ENCODE peak calls at places on chromosome 15, in seven cellular contexts. R is H1, C is HCT116, O is Panc1, X is HepG2, F is K562, P is GM12878. U is an unnamed sample.

GRCh38 chr15:35040339-35041255 is 44.5 kb downstream of the NANOGP8 start:
- DNase-seq in R (no peak), O (no peak), F (no peak), P (no peak), X (no peak), C (no peak), U (peak; percentile 17)

GRCh38 chr15:61479601-61480000 is 250.5 kb upstream of the RORA start:
- DNase-seq in O (no peak), R (no peak), F (no peak), X (no peak), C (no peak), P (no peak), U (no peak)

GRCh38 chr15:57542505-57542817 is 49.2 kb upstream of the MYZAP start:
- DNase-seq in P (no peak), X (no peak), F (no peak), O (no peak), C (no peak), R (no peak), U (no peak)

GRCh38 chr15:69489101-69489571 is 36.5 kb downstream of the RPLP1 start:
- DNase-seq in F (no peak), C (no peak), R (no peak), P (no peak), X (no peak), O (no peak), U (no peak)

GRCh38 chr15:64461577-64462162 is 1.3 kb downstream of the ZNF609 start:
- DNase-seq in O (no peak), F (peak; percentile 93), X (peak; percentile 6), R (no peak), C (no peak), P (no peak), U (peak; percentile 49)

GRCh38 chr15:96332854-96333193 is 2.3 kb downstream of the NR2F2 start:
- DNase-seq in R (no peak), X (no peak), F (no peak), C (no peak), O (no peak), P (no peak), U (no peak)

GRCh38 chr15:75065467-75065850 is 42.1 kb downstream of the PPCDC start:
- DNase-seq in P (no peak), F (peak; percentile 39), C (no peak), R (no peak), X (peak; percentile 85), O (no peak), U (no peak)

GRCh38 chr15:59701880-59702279 is 12.8 kb upstream of the BNIP2 start:
- DNase-seq in X (no peak), C (no peak), P (no peak), R (no peak), O (no peak), F (no peak), U (no peak)

GRCh38 chr15:40999190-40999589 is 45.9 kb downstream of the CHAC1 start:
- DNase-seq in F (no peak), P (no peak), R (no peak), C (no peak), O (peak; percentile 90), X (no peak), U (no peak)
- TF ChIP-seq SIN3A in F (no peak), P (no peak), R (no peak), C (no peak), O (no peak), X (no peak), U (no peak)

GRCh38 chr15:43521419-43521818 is 4.0 kb downstream of the MAP1A start:
- DNase-seq in R (no peak), P (no peak), O (no peak), F (no peak), X (no peak), C (no peak), U (no peak)
- TF ChIP-seq SIN3A in R (no peak), P (no peak), O (no peak), F (no peak), X (no peak), C (no peak), U (no peak)

GRCh38 chr15:83850015-83850414 is 196.1 kb downstream of the ADAMTSL3 start:
- DNase-seq in O (no peak), R (no peak), F (no peak), P (no peak), C (no peak), X (no peak), U (no peak)
- TF ChIP-seq SIN3A in O (no peak), R (no peak), F (no peak), P (no peak), C (no peak), X (no peak), U (no peak)

GRCh38 chr15:68106656-68107055 is 52.5 kb downstream of the PIAS1 start:
- DNase-seq in X (peak; percentile 9), R (no peak), P (no peak), C (no peak), F (no peak), O (no peak), U (no peak)
- TF ChIP-seq SIN3A in X (no peak), R (no peak), P (no peak), C (no peak), F (no peak), O (no peak), U (no peak)

U was measured in SK-N-SH.